ENCODE peak calls at places on chromosomes 7 and 10, in six cellular contexts. J, Y, D, G, C and S are unnamed samples.

GRCh38 chr10:6600224-6600987 is 20.3 kb upstream of the PRKCQ start:
- DNase-seq in Y (no peak), D (no peak), J (no peak), G (no peak), C (no peak), S (no peak)

GRCh38 chr10:86556532-86556931 is 34.9 kb upstream of the WAPL start:
- DNase-seq in J (no peak), C (no peak), Y (no peak), D (no peak), G (peak), S (no peak)

GRCh38 chr10:21675157-21675796 is 141.2 kb downstream of the MLLT10 start:
- DNase-seq in Y (no peak), C (peak), G (peak), J (no peak), D (peak), S (no peak)

GRCh38 chr7:96855139-96855538 is 145.5 kb upstream of the SEM1 start:
- DNase-seq in C (no peak), G (no peak), J (no peak), D (no peak), Y (no peak), S (no peak)

GRCh38 chr7:1225462-1226154 is 7.1 kb upstream of the UNCX start:
- DNase-seq in G (peak), J (no peak), Y (no peak), C (no peak), D (no peak), S (no peak)

GRCh38 chr10:98444314-98445006 is 2.3 kb downstream of the HPS1 start:
- DNase-seq in G (no peak), J (no peak), D (no peak), C (no peak), Y (no peak), S (no peak)

GRCh38 chr10:119409906-119410305 is 132.6 kb downstream of the RGS10 start:
- DNase-seq in Y (peak), G (no peak), D (no peak), C (peak), J (peak), S (peak)

GRCh38 chr10:3570330-3570729 is 214.7 kb downstream of the KLF6 start:
- DNase-seq in D (no peak), G (no peak), Y (no peak), C (no peak), J (no peak), S (no peak)

GRCh38 chr7:151113344-151114150 is 27.3 kb downstream of the AGAP3 start:
- DNase-seq in Y (no peak), J (no peak), D (peak), C (no peak), G (peak), S (no peak)

GRCh38 chr7:109460296-109460695 is 890.6 kb downstream of the DNAJB9 start:
- DNase-seq in Y (no peak), J (no peak), C (no peak), G (no peak), D (no peak), S (no peak)

GRCh38 chr7:109456116-109456515 is 886.4 kb downstream of the DNAJB9 start:
- DNase-seq in J (no peak), Y (no peak), C (no peak), D (no peak), G (no peak), S (no peak)
- TF ChIP-seq CTCF in J (no peak), Y (no peak), C (no peak), D (no peak), G (no peak), S (peak)

GRCh38 chr7:105752671-105753275 is 123.6 kb downstream of the ATXN7L1 start:
- DNase-seq in D (no peak), C (no peak), Y (no peak), J (no peak), G (no peak), S (no peak)

GRCh38 chr7:105751054-105751453 is 125.3 kb downstream of the ATXN7L1 start:
- DNase-seq in G (no peak), J (no peak), Y (no peak), D (no peak), C (no peak), S (no peak)

GRCh38 chr7:105743351-105743812 is 133.0 kb downstream of the ATXN7L1 start:
- DNase-seq in D (no peak), G (no peak), Y (no peak), J (no peak), C (no peak), S (no peak)

GRCh38 chr7:105745681-105746330 is 130.6 kb downstream of the ATXN7L1 start:
- DNase-seq in G (no peak), Y (no peak), J (no peak), D (no peak), C (no peak), S (no peak)

DNA sequence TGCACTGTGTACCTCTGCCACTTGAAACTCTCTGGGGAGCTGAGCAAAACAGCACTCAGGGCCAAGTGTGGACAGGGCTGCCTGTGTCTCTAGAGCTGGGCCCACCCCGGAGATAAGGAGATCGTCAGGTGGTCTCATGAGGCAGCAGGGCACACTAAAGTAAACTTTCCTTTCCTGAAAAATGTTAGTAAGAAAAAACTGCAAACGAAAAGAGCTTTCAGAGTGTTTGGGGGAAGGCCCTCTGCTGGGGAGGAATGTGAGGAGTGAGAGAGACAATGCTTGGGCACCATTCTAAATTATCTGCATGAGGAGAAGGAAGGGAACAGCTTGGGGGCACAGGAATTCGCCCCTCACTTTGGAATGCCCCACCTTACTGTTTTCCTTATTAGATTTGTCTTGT is 127.7 kb downstream of the ATXN7L1 start:
- DNase-seq in J (no peak), G (no peak), D (no peak), Y (no peak), C (no peak), S (no peak)
- TF ChIP-seq CTCF in J (no peak), G (peak), D (no peak), Y (no peak), C (no peak), S (no peak)

GRCh38 chr7:78019457-78020130 is 221.0 kb downstream of the PHTF2 start:
- DNase-seq in J (peak), Y (peak), D (peak), C (peak), G (peak), S (peak)
- TF ChIP-seq CTCF in J (peak), Y (no peak), D (no peak), C (peak), G (no peak), S (peak)

DNA sequence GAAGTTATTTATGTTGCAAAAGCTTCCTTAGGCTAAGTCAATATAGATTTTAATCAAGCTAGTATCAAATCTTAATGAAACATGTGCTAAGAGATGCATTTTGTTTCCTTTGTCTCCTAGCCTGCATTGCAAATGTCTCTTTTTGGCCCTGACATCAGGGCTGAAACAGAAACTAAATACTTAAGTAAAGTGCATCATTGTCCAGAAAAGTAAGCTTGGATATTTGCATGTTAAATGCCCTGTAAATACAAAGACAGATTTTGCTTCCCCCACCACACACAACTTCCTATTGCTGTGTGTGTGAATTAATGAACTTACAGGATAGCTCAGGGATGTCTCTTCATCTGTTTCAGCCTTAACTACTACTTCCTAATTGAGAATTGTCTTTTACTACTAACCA is 9.9 kb upstream of the STAMBPL1 start:
- DNase-seq in Y (no peak), G (no peak), C (no peak), J (no peak), D (no peak), S (no peak)
- TF ChIP-seq CTCF in Y (no peak), G (no peak), C (no peak), J (no peak), D (no peak), S (no peak)

DNA sequence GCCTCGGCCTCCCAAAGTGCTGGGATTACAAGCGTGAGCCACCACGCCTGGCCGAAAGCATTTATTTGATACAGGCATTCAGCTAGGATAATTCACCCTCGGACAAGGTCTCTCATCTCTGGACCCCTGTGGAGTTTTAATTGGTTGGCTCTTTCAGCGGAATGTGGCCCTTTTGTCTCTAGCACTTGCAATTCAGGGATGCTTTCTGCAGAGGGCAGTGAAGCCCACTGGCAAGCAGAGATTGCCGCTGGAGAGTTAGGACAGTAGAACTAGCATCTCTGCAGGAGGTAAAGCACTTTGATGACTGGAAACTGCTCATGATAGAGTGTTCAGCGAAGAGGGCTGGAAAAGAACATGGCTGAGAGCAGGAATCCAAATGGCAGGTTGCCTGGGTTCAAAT is 62.0 kb downstream of the SUFU start:
- DNase-seq in D (no peak), Y (no peak), C (peak), J (no peak), G (no peak), S (no peak)
- TF ChIP-seq CTCF in D (no peak), Y (no peak), C (peak), J (no peak), G (peak), S (peak)